ENCODE peak calls at places on chromosomes 1 and 21, in seven cellular contexts. X is fibroblast of the aortic adventitia, Q is mammary epithelial cell, P is AG04450, K is ovary, L is testis, F is tibial nerve. T is an unnamed sample.

GRCh38 chr1:34806396-34806795 is 13.6 kb downstream of the GJA4 start:
- DNase-seq in X (peak; percentile 33), Q (peak; percentile 37), P (no peak), K (no peak), L (no peak), F (no peak), T (peak; percentile 49)

GRCh38 chr1:201126832-201127754 is at the start of gene ASCL5:
- DNase-seq in X (peak; percentile 21), Q (peak; percentile 63), P (no peak), K (no peak), L (no peak), F (no peak), T (peak; percentile 68)

GRCh38 chr21:45586289-45586858 is 44.1 kb upstream of the SLC19A1 start:
- DNase-seq in X (no peak), Q (peak; percentile 15), P (no peak), K (no peak), L (no peak), F (no peak), T (no peak)

GRCh38 chr21:42414928-42415769 is 11.4 kb downstream of the UBASH3A start:
- DNase-seq in X (peak; percentile 7), Q (peak; percentile 93), P (no peak), K (no peak), L (peak; percentile 37), F (no peak), T (peak; percentile 92)

GRCh38 chr1:211525101-211525676 is 33.2 kb upstream of the RD3 start:
- DNase-seq in X (no peak), Q (no peak), P (no peak), K (no peak), L (no peak), F (no peak), T (no peak)

GRCh38 chr1:89822999-89823628 is 2.3 kb downstream of the LRRC8D start:
- DNase-seq in X (peak; percentile 72), Q (no peak), P (no peak), K (no peak), L (no peak), F (no peak), T (peak; percentile 65)

GRCh38 chr1:8506447-8506846 is 188.5 kb downstream of the SLC45A1 start:
- DNase-seq in X (no peak), Q (no peak), P (no peak), K (no peak), L (no peak), F (no peak), T (no peak)

GRCh38 chr21:33843216-33843615 is 72.4 kb downstream of the ATP5PO start:
- DNase-seq in X (peak; percentile 20), Q (no peak), P (no peak), K (no peak), L (peak; percentile 33), F (peak; percentile 39), T (no peak)

GRCh38 chr1:156892190-156893047 is 1.1 kb upstream of the PEAR1 start:
- DNase-seq in X (peak; percentile 89), Q (peak; percentile 61), P (peak; percentile 68), K (peak; percentile 95), L (peak; percentile 94), F (peak; percentile 90), T (peak; percentile 90)

GRCh38 chr1:48068216-48068615 is 71.0 kb upstream of the TRABD2B start:
- DNase-seq in X (no peak), Q (no peak), P (no peak), K (no peak), L (no peak), F (no peak), T (no peak)

GRCh38 chr1:155889566-155889965 is 21.6 kb downstream of the RIT1 start:
- DNase-seq in X (peak; percentile 74), Q (no peak), P (no peak), K (no peak), L (no peak), F (no peak), T (no peak)

GRCh38 chr1:184167352-184167751 is 115.8 kb downstream of the TSEN15 start:
- DNase-seq in X (no peak), Q (no peak), P (no peak), K (no peak), L (no peak), F (no peak), T (no peak)

GRCh38 chr1:24744911-24745710 is at the start of gene CLIC4:
- DNase-seq in X (peak; percentile 98), Q (peak; percentile 100), P (peak; percentile 99), K (peak; percentile 100), L (peak; percentile 100), F (peak; percentile 99), T (peak; percentile 100)

GRCh38 chr1:24742090-24742938 is 2.9 kb upstream of the CLIC4 start:
- DNase-seq in X (peak; percentile 44), Q (no peak), P (no peak), K (no peak), L (no peak), F (no peak), T (peak; percentile 53)

GRCh38 chr1:24739241-24739640 is 6.0 kb upstream of the CLIC4 start:
- DNase-seq in X (no peak), Q (no peak), P (no peak), K (no peak), L (no peak), F (no peak), T (no peak)

GRCh38 chr1:24745711-24746582 is 700 bp downstream of the CLIC4 start:
- DNase-seq in X (peak; percentile 89), Q (peak; percentile 80), P (no peak), K (peak; percentile 84), L (peak; percentile 70), F (peak; percentile 84), T (peak; percentile 85)

DNA sequence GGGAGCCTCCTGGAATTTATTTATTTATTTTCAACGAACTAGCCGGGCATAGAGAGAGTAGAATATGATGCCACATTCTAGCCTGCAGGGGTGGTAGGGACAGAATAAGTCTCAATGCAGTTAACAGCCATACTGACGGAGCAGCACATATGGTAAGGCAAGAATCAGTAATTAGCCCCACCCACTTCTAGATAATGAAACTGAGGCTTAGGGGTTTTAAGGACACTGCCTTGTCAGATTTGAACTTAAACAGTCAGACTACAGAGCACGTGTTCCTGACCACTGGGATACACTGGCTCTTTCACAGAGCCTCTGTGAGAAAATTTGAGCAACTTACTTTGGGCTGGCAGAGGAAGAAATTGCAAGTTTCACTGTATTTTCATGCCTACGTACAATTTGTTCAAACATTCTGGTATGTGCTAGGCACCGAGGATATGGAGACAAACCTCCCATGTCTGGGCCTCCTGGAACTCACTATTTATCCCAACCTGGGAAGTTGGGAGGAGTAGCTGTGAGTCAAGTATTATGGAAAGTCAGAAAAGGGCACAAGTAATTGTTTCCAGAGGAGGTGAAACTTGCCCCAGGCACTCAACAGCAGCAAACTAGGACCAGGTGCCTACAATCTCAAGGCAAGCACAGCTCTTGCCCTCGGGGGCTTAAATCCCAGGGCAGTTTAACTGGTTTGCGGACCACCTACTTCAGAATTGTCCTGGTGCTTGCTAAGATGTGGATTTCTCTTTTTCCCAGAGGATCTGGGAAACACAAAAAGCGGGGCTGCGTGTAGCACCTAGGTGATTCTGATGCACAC is 1.6 kb upstream of the CLIC4 start:
- DNase-seq in X (peak; percentile 70), Q (peak; percentile 83), P (no peak), K (no peak), L (no peak), F (no peak), T (peak; percentile 85)
- TF ChIP-seq CTCF in X (no peak), Q (no peak), P (no peak), K (no peak), L (no peak), F (no peak), T (no peak)

GRCh38 chr1:182601416-182601786 is 2.8 kb downstream of the RGS16 start:
- DNase-seq in X (peak; percentile 89), Q (peak; percentile 52), P (peak; percentile 62), K (peak; percentile 79), L (peak; percentile 75), F (peak; percentile 70), T (peak; percentile 80)
- H3K4me3 ChIP-seq in X (no peak overlapping the region), Q (no peak overlapping the region), P (no peak overlapping the region), K (no peak overlapping the region), L (no peak overlapping the region), F (no peak overlapping the region), T (no peak overlapping the region)

GRCh38 chr1:232037774-232038388 is 411.3 kb downstream of the DISC1 start:
- DNase-seq in X (no peak), Q (no peak), P (no peak), K (no peak), L (no peak), F (no peak), T (no peak)
- TF ChIP-seq CTCF in X (no peak), Q (no peak), P (no peak), K (no peak), L (no peak), F (no peak), T (no peak)

DNA sequence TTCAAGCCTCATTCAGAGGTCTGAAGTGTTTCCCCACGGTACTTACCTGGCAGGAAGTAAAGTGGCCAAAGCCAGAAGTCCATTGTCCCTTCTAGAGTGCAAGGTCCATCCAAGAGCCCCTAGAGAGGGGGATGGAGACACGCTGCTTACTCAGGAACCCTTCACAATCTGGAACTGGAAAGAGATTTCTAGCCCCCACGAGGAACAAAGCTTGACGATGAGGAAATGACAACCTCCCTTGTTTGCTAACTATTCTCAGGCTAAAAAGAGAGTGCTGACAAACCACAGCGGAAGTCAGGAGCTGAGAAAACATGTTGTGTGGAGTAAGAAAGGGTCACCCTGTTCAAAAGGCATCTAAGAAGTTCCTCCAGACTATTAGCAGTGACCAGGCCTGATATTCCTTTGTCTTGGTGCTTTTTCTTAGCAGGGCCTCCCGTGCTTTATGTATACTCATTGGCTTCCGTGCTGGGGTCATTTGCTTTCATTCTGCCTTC is at the start of gene FCMR:
- DNase-seq in X (no peak), Q (no peak), P (no peak), K (no peak), L (peak; percentile 28), F (peak; percentile 36), T (peak; percentile 32)
- H3K4me3 ChIP-seq in X (no peak within 1 kb of the TSS), Q (no peak within 1 kb of the TSS), P (no peak within 1 kb of the TSS), K (no peak within 1 kb of the TSS), L (no peak within 1 kb of the TSS), F (no peak within 1 kb of the TSS), T (no peak within 1 kb of the TSS)

GRCh38 chr1:222387020-222387816 is 160.7 kb downstream of the HHIPL2 start:
- DNase-seq in X (no peak), Q (no peak), P (no peak), K (no peak), L (peak; percentile 44), F (no peak), T (peak; percentile 13)
- TF ChIP-seq CTCF in X (peak; percentile 23), Q (peak; percentile 29), P (peak; percentile 28), K (no peak), L (no peak), F (no peak), T (peak; percentile 30)